ENCODE peak calls at places on chromosomes 7 and 10, in nine cellular contexts. F is left ventricle myocardium superior; C is SK-N-SH; R is stomach; T is activated naive CD8-positive, alpha-beta T cell treated with anti-CD3 and anti-CD28 coated beads, Interleukin-2, amount 50 U/mL, for 24 hours; K is skeletal muscle cell; P is neural progenitor cell; W is HS-27A; J is iris pigment epithelial cell. O is an unnamed sample.

GRCh38 chr7:25858562-25859411 is 293.2 kb upstream of the NFE2L3 start:
- DNase-seq in F (peak), C (no peak), R (no peak), T (no peak), K (no peak), P (peak), W (no peak), J (no peak), O (peak)

GRCh38 chr10:21191512-21191911 is 294.4 kb upstream of the NEBL start:
- DNase-seq in F (no peak), C (no peak), R (no peak), T (no peak), K (no peak), P (no peak), W (no peak), J (no peak), O (no peak)

GRCh38 chr7:47852330-47853245 is 95.7 kb downstream of the PKD1L1 start:
- DNase-seq in F (no peak), C (peak), R (no peak), T (no peak), K (no peak), P (peak), W (no peak), J (no peak), O (peak)

GRCh38 chr10:9009505-9009904 is 955.0 kb downstream of the GATA3 start:
- DNase-seq in F (no peak), C (no peak), R (no peak), T (no peak), K (no peak), P (no peak), W (peak), J (peak), O (no peak)

GRCh38 chr7:37352974-37353948 is 95.4 kb downstream of the ELMO1 start:
- DNase-seq in F (peak), C (peak), R (no peak), T (peak), K (no peak), P (peak), W (no peak), J (no peak), O (peak)

GRCh38 chr10:6320320-6321010 is 117.7 kb downstream of the PFKFB3 start:
- DNase-seq in F (no peak), C (no peak), R (no peak), T (no peak), K (no peak), P (no peak), W (no peak), J (no peak), O (peak)

GRCh38 chr7:890868-891267 is 14.5 kb downstream of the GET4 start:
- DNase-seq in F (no peak), C (no peak), R (no peak), T (no peak), K (no peak), P (no peak), W (no peak), J (no peak), O (no peak)

GRCh38 chr10:91354166-91354565 is 56.0 kb upstream of the HECTD2 start:
- DNase-seq in F (no peak), C (no peak), R (no peak), T (no peak), K (no peak), P (no peak), W (no peak), J (no peak), O (no peak)

O was measured in activated CD8-positive, alpha-beta T cell treated with anti-CD3 and anti-CD28 coated beads for 36 hours.